ENCODE peak calls at places on chromosomes 16 and 17, in six cellular contexts. S, C, F, J, X and V are unnamed samples.

GRCh38 chr17:60524463-60525346 is 1.3 kb downstream of the APPBP2 start:
- DNase-seq in S (no peak), C (no peak), F (peak), J (no peak), X (no peak), V (no peak)

GRCh38 chr17:8072339-8072726 is 15.2 kb downstream of the ALOX12B start:
- DNase-seq in S (peak), C (peak), F (no peak), J (no peak), X (no peak), V (no peak)

GRCh38 chr17:81708739-81709185 is 3.3 kb upstream of the SLC25A10 start:
- DNase-seq in S (no peak), C (no peak), F (no peak), J (no peak), X (no peak), V (no peak)

GRCh38 chr17:31488982-31489294 is 97.5 kb downstream of the RAB11FIP4 start:
- DNase-seq in S (peak), C (peak), F (no peak), J (no peak), X (no peak), V (no peak)

GRCh38 chr16:29757950-29758466 is 12.2 kb upstream of the C16orf54 start:
- DNase-seq in S (no peak), C (no peak), F (peak), J (no peak), X (no peak), V (peak)

GRCh38 chr17:40552806-40553693 is 12.2 kb downstream of the CCR7 start:
- DNase-seq in S (peak), C (no peak), F (peak), J (no peak), X (peak), V (no peak)

GRCh38 chr16:9437115-9437514 is 345.7 kb downstream of the HAPSTR1 start:
- DNase-seq in S (no peak), C (peak), F (no peak), J (no peak), X (no peak), V (peak)

GRCh38 chr17:79252886-79253285 is 178.3 kb downstream of the ENGASE start:
- DNase-seq in S (no peak), C (no peak), F (no peak), J (no peak), X (no peak), V (no peak)

GRCh38 chr16:10964039-10964890 is 19.9 kb downstream of the CLEC16A start:
- DNase-seq in S (peak), C (peak), F (peak), J (peak), X (peak), V (peak)

GRCh38 chr17:68533887-68534700 is 21.9 kb downstream of the PRKAR1A start:
- DNase-seq in S (no peak), C (peak), F (peak), J (no peak), X (no peak), V (peak)

GRCh38 chr17:72135546-72136325 is 14.9 kb downstream of the SOX9 start:
- DNase-seq in S (no peak), C (no peak), F (peak), J (no peak), X (no peak), V (peak)

GRCh38 chr16:79001156-79001997 is 599.2 kb downstream of the MAF start:
- DNase-seq in S (no peak), C (peak), F (no peak), J (no peak), X (no peak), V (no peak)

GRCh38 chr17:4891405-4892062 is 7.8 kb upstream of the C17orf107 start:
- DNase-seq in S (no peak), C (no peak), F (no peak), J (no peak), X (no peak), V (no peak)

GRCh38 chr16:13742929-13743328 is 177.0 kb upstream of the ERCC4 start:
- DNase-seq in S (no peak), C (no peak), F (no peak), J (no peak), X (no peak), V (no peak)

GRCh38 chr17:79874329-79874981 is 35.2 kb upstream of the CBX4 start:
- DNase-seq in S (peak), C (peak), F (peak), J (no peak), X (no peak), V (peak)

GRCh38 chr17:66678827-66679226 is 156.1 kb upstream of the CACNG5 start:
- DNase-seq in S (no peak), C (no peak), F (no peak), J (no peak), X (no peak), V (no peak)

GRCh38 chr17:59848385-59848668 is 44.4 kb downstream of the TUBD1 start:
- DNase-seq in S (no peak), C (no peak), F (no peak), J (no peak), X (no peak), V (no peak)

GRCh38 chr17:6797718-6798351 is 21.8 kb downstream of the FBXO39 start:
- DNase-seq in S (no peak), C (no peak), F (peak), J (no peak), X (no peak), V (peak)

GRCh38 chr16:75471723-75472634 is 7.5 kb upstream of the TMEM170A start:
- DNase-seq in S (no peak), C (peak), F (peak), J (peak), X (no peak), V (peak)

GRCh38 chr17:70736375-70736957 is 567.1 kb downstream of the KCNJ2 start:
- DNase-seq in S (no peak), C (no peak), F (no peak), J (no peak), X (no peak), V (no peak)

GRCh38 chr16:11392041-11392581 is 46.9 kb downstream of the RMI2 start:
- DNase-seq in S (no peak), C (no peak), F (no peak), J (no peak), X (no peak), V (no peak)

GRCh38 chr17:74356640-74357465 is 4.8 kb downstream of the BTBD17 start:
- DNase-seq in S (no peak), C (peak), F (no peak), J (no peak), X (no peak), V (no peak)

GRCh38 chr17:1286379-1287106 is 7.1 kb downstream of the TRARG1 start:
- DNase-seq in S (no peak), C (no peak), F (no peak), J (no peak), X (no peak), V (no peak)

GRCh38 chr16:16037970-16038369 is 88.6 kb downstream of the ABCC1 start:
- DNase-seq in S (no peak), C (no peak), F (no peak), J (no peak), X (no peak), V (no peak)

GRCh38 chr17:29591737-29592624 is 951 bp upstream of the ANKRD13B start:
- DNase-seq in S (peak), C (peak), F (peak), J (peak), X (peak), V (peak)

GRCh38 chr17:60369727-60370126 is 22.2 kb downstream of the USP32 start:
- DNase-seq in S (no peak), C (no peak), F (no peak), J (no peak), X (no peak), V (no peak)

GRCh38 chr17:51857052-51857593 is 301.4 kb downstream of the CA10 start:
- DNase-seq in S (no peak), C (peak), F (no peak), J (no peak), X (no peak), V (no peak)

GRCh38 chr17:4518901-4519300 is 20.2 kb downstream of the SPNS2 start:
- DNase-seq in S (no peak), C (no peak), F (no peak), J (no peak), X (no peak), V (no peak)

GRCh38 chr16:30899794-30900193 is 3.4 kb downstream of the CTF1 start:
- DNase-seq in S (no peak), C (no peak), F (no peak), J (no peak), X (no peak), V (no peak)

GRCh38 chr16:30903002-30903401 is 6.6 kb downstream of the CTF1 start:
- DNase-seq in S (no peak), C (no peak), F (no peak), J (no peak), X (no peak), V (no peak)

GRCh38 chr16:30900588-30900987 is 4.2 kb downstream of the CTF1 start:
- DNase-seq in S (no peak), C (no peak), F (no peak), J (no peak), X (no peak), V (no peak)

GRCh38 chr16:30902070-30902972 is 5.9 kb downstream of the CTF1 start:
- DNase-seq in S (peak), C (peak), F (peak), J (peak), X (peak), V (peak)

DNA sequence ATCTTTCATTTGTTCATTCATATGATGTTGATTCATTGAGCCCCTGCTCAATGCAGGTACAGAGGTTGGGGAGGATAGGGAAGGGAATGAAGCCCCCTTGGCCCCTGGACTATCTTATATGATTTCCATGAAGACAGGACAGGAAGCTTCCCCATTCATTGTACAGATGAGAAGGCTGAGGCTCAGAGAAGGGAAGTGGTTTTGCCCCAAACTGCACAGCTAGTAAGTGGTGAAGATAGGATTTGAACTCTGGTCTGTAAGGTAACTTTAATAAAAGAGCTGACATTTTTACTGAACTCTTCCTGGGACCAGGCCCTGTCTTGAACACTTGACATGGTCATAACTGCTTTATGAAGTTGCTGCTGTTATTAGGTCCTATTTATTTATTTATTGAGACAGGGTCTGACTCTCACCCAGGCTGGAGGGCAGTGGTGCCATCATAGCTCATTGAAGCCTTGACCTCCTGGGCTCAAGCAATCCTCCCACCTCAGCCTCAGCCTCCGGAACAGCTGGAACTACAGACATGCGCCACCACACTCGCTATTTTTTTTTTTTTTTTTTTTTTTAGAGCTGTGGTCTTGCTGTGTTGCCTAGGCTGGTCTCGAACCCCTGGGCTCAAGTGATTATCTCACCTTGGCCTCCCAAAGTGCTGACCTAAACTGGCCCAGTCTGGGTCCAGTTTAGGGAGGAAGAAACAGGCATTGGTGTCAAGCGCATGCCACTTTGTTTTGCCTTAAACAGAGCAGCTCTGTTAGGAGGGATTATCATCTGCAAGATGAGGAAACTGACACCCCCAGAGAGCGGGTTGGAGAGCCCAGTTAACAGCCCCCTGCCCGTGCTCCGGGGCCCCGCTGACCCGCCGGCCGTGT is 5.0 kb downstream of the CTF1 start:
- DNase-seq in S (no peak), C (no peak), F (peak), J (no peak), X (no peak), V (no peak)
- H3K4me3 ChIP-seq in S (peak), C (peak), F (peak), J (peak), X (peak), V (peak)

DNA sequence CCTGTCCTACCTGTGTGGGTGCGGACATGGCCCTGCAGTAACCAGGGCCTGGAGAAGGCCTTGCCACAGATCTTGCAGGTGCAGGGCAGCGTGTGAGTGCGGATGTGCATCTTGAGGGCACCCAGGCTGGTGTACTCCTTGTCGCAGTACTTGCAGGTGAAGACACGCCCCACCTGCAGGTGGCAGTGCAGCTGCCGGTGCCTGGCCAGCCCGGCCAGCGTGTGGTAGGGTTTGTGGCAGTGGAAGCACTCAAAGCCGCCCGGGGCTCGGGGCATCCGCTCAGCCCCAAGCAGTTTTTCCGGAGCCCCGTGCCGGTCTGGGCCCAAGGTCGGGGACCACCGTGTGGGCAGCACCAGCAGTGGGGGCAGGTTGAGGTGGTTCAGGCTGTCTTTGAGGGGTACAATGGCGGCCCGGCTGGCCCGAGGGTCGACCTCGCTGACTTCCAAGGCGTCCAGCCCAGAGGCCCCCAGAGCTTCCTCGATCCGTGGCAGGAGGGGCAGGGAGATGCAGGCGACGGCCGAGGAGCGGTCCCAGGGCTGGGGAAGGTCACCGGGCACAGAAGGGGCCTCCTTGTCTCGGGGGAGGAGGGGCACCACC is 5.1 kb downstream of the SNAI3 start:
- DNase-seq in S (peak), C (peak), F (no peak), J (no peak), X (no peak), V (no peak)
- TF ChIP-seq CTCF in S (peak), C (peak), F (peak), J (no peak), X (no peak), V (no peak)

GRCh38 chr16:89052191-89052787 is 41.4 kb upstream of the ACSF3 start:
- DNase-seq in S (no peak), C (no peak), F (no peak), J (peak), X (no peak), V (no peak)

GRCh38 chr16:89053725-89054029 is 40.0 kb upstream of the ACSF3 start:
- DNase-seq in S (no peak), C (no peak), F (no peak), J (no peak), X (no peak), V (no peak)

GRCh38 chr16:89054261-89054661 is 39.4 kb upstream of the ACSF3 start:
- DNase-seq in S (no peak), C (no peak), F (no peak), J (no peak), X (no peak), V (no peak)

GRCh38 chr16:89051521-89052166 is 42.0 kb upstream of the ACSF3 start:
- DNase-seq in S (no peak), C (no peak), F (no peak), J (no peak), X (no peak), V (no peak)

DNA sequence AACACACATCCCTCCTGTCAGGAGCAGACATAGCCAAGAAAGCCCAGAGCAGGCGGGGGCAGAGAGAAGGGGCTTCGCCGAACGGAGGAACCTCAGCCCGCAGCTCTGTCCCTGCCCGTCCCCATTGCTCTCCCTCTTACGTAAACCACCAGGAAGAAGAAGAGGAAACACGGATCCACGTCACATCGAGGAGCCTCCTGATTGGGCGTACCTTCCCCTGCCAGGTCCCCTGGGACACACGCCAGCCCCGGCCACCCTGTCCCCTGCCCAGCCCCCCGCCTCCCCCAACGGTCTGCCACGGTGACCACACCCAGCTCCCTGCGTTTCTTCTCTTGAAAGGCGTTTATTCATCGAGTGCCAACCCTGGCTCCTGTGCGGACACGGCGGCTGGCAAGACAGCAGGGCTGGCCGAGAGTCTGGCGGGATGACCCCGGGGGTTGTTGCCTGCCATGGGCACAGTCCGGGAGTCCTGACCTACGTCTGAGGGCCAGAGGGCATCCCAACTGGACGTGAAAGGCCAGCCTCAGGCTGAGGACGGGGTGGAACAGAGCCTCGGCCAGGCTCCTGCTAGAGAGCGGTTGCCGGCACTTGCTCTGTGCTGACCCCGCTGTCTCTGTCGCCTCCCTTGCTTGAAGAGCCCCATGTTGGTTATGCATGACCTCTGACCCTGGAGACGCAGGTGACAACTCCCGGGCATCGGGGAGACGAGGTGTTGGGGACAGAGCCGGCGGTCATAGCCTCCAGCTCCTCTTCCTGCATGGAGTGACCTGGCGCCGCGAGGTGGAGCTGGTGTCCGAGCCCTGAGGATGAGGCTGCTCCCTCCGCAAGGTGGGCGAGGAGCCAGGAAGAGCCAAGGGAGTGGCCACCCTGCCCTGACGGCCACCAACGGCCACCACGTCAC is 40.6 kb upstream of the ACSF3 start:
- DNase-seq in S (no peak), C (no peak), F (no peak), J (peak), X (no peak), V (peak)
- H3K4me3 ChIP-seq in S (no peak), C (no peak), F (no peak), J (peak), X (no peak), V (peak)

GRCh38 chr16:22205577-22206012 is 483 bp upstream of the EEF2K start:
- DNase-seq in S (no peak), C (no peak), F (no peak), J (no peak), X (no peak), V (no peak)
- TF ChIP-seq CTCF in S (no peak), C (no peak), F (no peak), J (no peak), X (no peak), V (no peak)